ENCODE peak calls at places on chromosome 18, in ten cellular contexts. B is SJCRH30; P is cardiac muscle cell; S is renal cortical epithelial cell; J is DMS153; R is lung; C is NCI-H1930; I is A549; Q is iPS-NIHi11; Z is stimulated activated CD4-positive, alpha-beta T cell treated with anti-CD3 and anti-CD28 coated beads, Interleukin-15, amount 100 ng/mL, for 24 hours. N is an unnamed sample.

GRCh38 chr18:69031571-69032451 is 233.9 kb downstream of the CCDC102B start:
- DNase-seq in P (no peak), J (no peak), S (no peak), Z (no peak), C (no peak), Q (no peak), B (no peak), I (no peak), R (no peak), N (no peak)

GRCh38 chr18:79789901-79790885 is 7.5 kb upstream of the KCNG2 start:
- DNase-seq in S (no peak), Q (no peak), P (no peak), R (no peak), B (no peak), I (no peak), J (peak), C (no peak), Z (no peak), N (no peak)

GRCh38 chr18:11909597-11910026 is 1.5 kb upstream of the MPPE1 start:
- DNase-seq in C (no peak), S (peak), J (peak), Q (no peak), Z (no peak), B (peak), I (no peak), R (no peak), P (no peak), N (no peak)

GRCh38 chr18:78780719-78781600 is 198.7 kb upstream of the SALL3 start:
- DNase-seq in Z (no peak), I (no peak), R (no peak), B (no peak), Q (no peak), S (no peak), J (no peak), C (no peak), P (no peak), N (no peak)

GRCh38 chr18:27075828-27076227 is 109.3 kb downstream of the CHST9 start:
- DNase-seq in R (no peak), Q (no peak), S (no peak), B (no peak), J (peak), C (peak), P (no peak), Z (no peak), I (no peak), N (no peak)

GRCh38 chr18:28176674-28176932 is 327 bp downstream of the CDH2 start:
- DNase-seq in Z (peak), C (no peak), S (no peak), P (no peak), Q (no peak), I (peak), J (no peak), B (no peak), R (no peak), N (no peak)

GRCh38 chr18:55557211-55557610 is 30.8 kb downstream of the TCF4 start:
- DNase-seq in Q (no peak), C (no peak), J (no peak), I (no peak), P (no peak), Z (no peak), R (no peak), B (no peak), S (no peak), N (no peak)

GRCh38 chr18:13285874-13286273 is 67.3 kb downstream of the LDLRAD4 start:
- DNase-seq in R (no peak), P (no peak), B (no peak), Z (no peak), J (no peak), Q (no peak), C (no peak), I (no peak), S (no peak), N (no peak)

GRCh38 chr18:79677221-79677620 is 2.4 kb upstream of the CTDP1 start:
- DNase-seq in Z (no peak), C (no peak), J (no peak), R (no peak), I (no peak), S (no peak), Q (no peak), P (no peak), B (no peak), N (no peak)